ENCODE peak calls at places on chromosomes 7 and 10, in nine cellular contexts. G is stimulated activated CD4-positive, alpha-beta T cell treated with anti-CD3 and anti-CD28 coated beads, Interleukin-1b, Interleukin-23, amount 100 ng/mL, for 4 hours; F is uterus; L is NT2/D1; H is T-cell; S is cardiac fibroblast; E is AG08396; C is fibroblast of mammary gland; W is HCEC 1CT. O is an unnamed sample.

GRCh38 chr7:16668049-16668858 is 22.3 kb downstream of the BZW2 start:
- DNase-seq in W (peak), E (peak), G (no peak), S (peak), C (peak), H (no peak), L (no peak), F (peak), O (peak)

GRCh38 chr10:134205-134742 is 981 bp upstream of the ZMYND11 start:
- DNase-seq in W (no peak), F (no peak), C (peak), E (no peak), G (no peak), S (no peak), L (no peak), H (no peak), O (peak)

GRCh38 chr7:13742719-13743640 is 246.5 kb downstream of the ETV1 start:
- DNase-seq in C (peak), F (no peak), S (peak), G (no peak), W (peak), L (peak), H (no peak), E (peak), O (peak)

GRCh38 chr10:1735562-1735961 is 1.8 kb downstream of the ADARB2 start:
- DNase-seq in H (no peak), E (no peak), C (no peak), S (no peak), G (no peak), L (no peak), F (no peak), W (no peak), O (no peak)

GRCh38 chr7:24665564-24666294 is 91.5 kb downstream of the GSDME start:
- DNase-seq in C (peak), L (peak), G (peak), E (peak), S (peak), F (peak), W (peak), H (peak), O (peak)

GRCh38 chr7:151936207-151936606 is 20.0 kb upstream of the GALNTL5 start:
- DNase-seq in C (no peak), H (no peak), E (no peak), W (no peak), L (no peak), S (no peak), G (no peak), F (no peak), O (no peak)

GRCh38 chr7:157412021-157412443 is 75.2 kb downstream of the DNAJB6 start:
- DNase-seq in H (no peak), E (peak), L (no peak), F (no peak), C (peak), S (peak), G (peak), W (peak), O (peak)

GRCh38 chr7:125506331-125506730 is 576.7 kb upstream of the POT1 start:
- DNase-seq in L (no peak), S (no peak), E (no peak), C (no peak), G (no peak), W (no peak), F (no peak), H (no peak), O (no peak)

GRCh38 chr7:112990619-112991018 is 96.0 kb downstream of the GPR85 start:
- DNase-seq in S (peak), E (no peak), C (peak), L (no peak), G (no peak), F (no peak), W (peak), H (no peak), O (peak)

GRCh38 chr7:114392686-114393085 is 21.9 kb upstream of the FOXP2 start:
- DNase-seq in L (no peak), S (no peak), E (no peak), C (no peak), F (no peak), H (no peak), W (no peak), G (no peak), O (no peak)

GRCh38 chr10:69578508-69578991 is 5.3 kb upstream of the NEUROG3 start:
- DNase-seq in G (no peak), L (no peak), H (no peak), W (no peak), E (no peak), S (peak), F (no peak), C (no peak), O (no peak)

GRCh38 chr10:125538947-125539649 is 143.9 kb downstream of the TEX36 start:
- DNase-seq in F (no peak), G (no peak), W (no peak), E (no peak), S (no peak), C (no peak), H (no peak), L (no peak), O (no peak)

GRCh38 chr7:65371468-65371867 is 2.2 kb upstream of the ZNF92 start:
- DNase-seq in G (no peak), S (peak), L (no peak), E (no peak), C (no peak), W (no peak), F (no peak), H (no peak), O (no peak)

GRCh38 chr10:4867520-4868356 is 41.7 kb downstream of the AKR1E2 start:
- DNase-seq in G (no peak), W (no peak), S (peak), F (no peak), L (no peak), E (no peak), C (peak), H (no peak), O (peak)

GRCh38 chr10:21020545-21020944 is 123.4 kb upstream of the NEBL start:
- DNase-seq in C (peak), F (no peak), W (peak), S (peak), L (peak), E (no peak), G (no peak), H (no peak), O (no peak)

GRCh38 chr10:79638318-79638717 is 27.6 kb downstream of the SFTPA1 start:
- DNase-seq in S (no peak), G (no peak), H (no peak), W (no peak), F (no peak), L (no peak), C (no peak), E (no peak), O (no peak)

GRCh38 chr7:20340839-20341238 is 10.1 kb downstream of the ITGB8 start:
- DNase-seq in E (no peak), G (no peak), C (no peak), F (no peak), L (peak), H (no peak), W (no peak), S (peak), O (no peak)

GRCh38 chr10:10497245-10497644 is 520.4 kb upstream of the CELF2 start:
- DNase-seq in L (no peak), S (no peak), F (no peak), E (no peak), W (no peak), G (no peak), H (no peak), C (no peak), O (no peak)

GRCh38 chr7:99109108-99110051 is 34.5 kb downstream of the SMURF1 start:
- DNase-seq in F (no peak), H (no peak), C (no peak), E (no peak), G (no peak), S (peak), W (peak), L (no peak), O (peak)

GRCh38 chr10:31151301-31151700 is 119.6 kb upstream of the ZNF438 start:
- DNase-seq in W (no peak), E (no peak), G (no peak), C (no peak), H (no peak), L (no peak), F (no peak), S (no peak), O (no peak)

GRCh38 chr10:56561336-56561735 is 200.3 kb upstream of the ZWINT start:
- DNase-seq in W (no peak), E (no peak), C (no peak), G (no peak), S (no peak), H (no peak), L (no peak), F (no peak), O (no peak)

GRCh38 chr7:128221929-128222403 is 19.1 kb upstream of the LEP start:
- DNase-seq in S (peak), H (no peak), F (no peak), G (no peak), E (peak), W (peak), C (peak), L (no peak), O (peak)

GRCh38 chr10:110638319-110638718 is 5.8 kb upstream of the RBM20 start:
- DNase-seq in F (no peak), G (no peak), H (no peak), S (no peak), C (no peak), L (no peak), W (no peak), E (no peak), O (no peak)

GRCh38 chr10:130194991-130195645 is 58.9 kb downstream of the GLRX3 start:
- DNase-seq in E (no peak), S (no peak), G (no peak), F (no peak), W (no peak), H (no peak), C (no peak), L (no peak), O (no peak)

GRCh38 chr7:112540839-112541577 is 60.2 kb downstream of the LSMEM1 start:
- DNase-seq in L (no peak), H (no peak), F (no peak), W (peak), G (no peak), S (no peak), C (peak), E (no peak), O (no peak)

O was measured in IMR-90.